ENCODE peak calls at places on chromosomes 16 and 17, in eight cellular contexts. M, H, Q, F, V, Z, S and I are unnamed samples.

GRCh38 chr17:35376245-35376644 is 2.8 kb upstream of the SLFN11 start:
- DNase-seq in M (no peak), H (no peak), Q (no peak), F (no peak), V (no peak), Z (no peak), S (no peak), I (no peak)

GRCh38 chr16:47408491-47408890 is 52.4 kb downstream of the ITFG1 start:
- DNase-seq in M (no peak), H (no peak), Q (no peak), F (no peak), V (no peak), Z (no peak), S (no peak), I (no peak)

GRCh38 chr17:45432405-45433113 is at the start of gene ARHGAP27:
- DNase-seq in M (peak; percentile 77), H (peak; percentile 7), Q (no peak), F (no peak), V (peak; percentile 82), Z (peak; percentile 67), S (no peak), I (peak; percentile 69)

GRCh38 chr16:65950211-65950610 is 416.3 kb upstream of the CDH5 start:
- DNase-seq in M (no peak), H (peak; percentile 3), Q (no peak), F (no peak), V (no peak), Z (no peak), S (no peak), I (no peak)

GRCh38 chr16:84220851-84221250 is 19.0 kb downstream of the KCNG4 start:
- DNase-seq in M (no peak), H (peak; percentile 67), Q (no peak), F (no peak), V (no peak), Z (no peak), S (no peak), I (no peak)

GRCh38 chr16:68412061-68412460 is 36.2 kb downstream of the SMPD3 start:
- DNase-seq in M (no peak), H (no peak), Q (no peak), F (no peak), V (no peak), Z (no peak), S (no peak), I (no peak)

GRCh38 chr16:88854306-88855111 is 2.2 kb downstream of the GALNS start:
- DNase-seq in M (peak; percentile 69), H (no peak), Q (no peak), F (no peak), V (peak; percentile 27), Z (no peak), S (no peak), I (peak; percentile 83)

GRCh38 chr17:41736983-41737679 is 2.7 kb upstream of the HAP1 start:
- DNase-seq in M (no peak), H (no peak), Q (no peak), F (no peak), V (no peak), Z (no peak), S (no peak), I (no peak)

GRCh38 chr16:2898831-2899563 is 12.7 kb upstream of the FLYWCH1 start:
- DNase-seq in M (no peak), H (no peak), Q (no peak), F (no peak), V (no peak), Z (no peak), S (no peak), I (no peak)

GRCh38 chr16:21226749-21227148 is 6.8 kb upstream of the ANKS4B start:
- DNase-seq in M (no peak), H (no peak), Q (no peak), F (no peak), V (no peak), Z (no peak), S (no peak), I (no peak)

GRCh38 chr16:68972720-68973119 is 129.4 kb downstream of the TANGO6 start:
- DNase-seq in M (no peak), H (peak; percentile 78), Q (no peak), F (peak; percentile 45), V (peak; percentile 17), Z (peak; percentile 58), S (no peak), I (no peak)

GRCh38 chr17:53527473-53527872 is 295.3 kb upstream of the KIF2B start:
- DNase-seq in M (no peak), H (no peak), Q (no peak), F (no peak), V (no peak), Z (no peak), S (no peak), I (no peak)

GRCh38 chr17:13014801-13015200 is 3.0 kb downstream of the ELAC2 start:
- DNase-seq in M (peak; percentile 34), H (no peak), Q (no peak), F (no peak), V (no peak), Z (no peak), S (no peak), I (no peak)

GRCh38 chr16:1012722-1013592 is 31.4 kb downstream of the SOX8 start:
- DNase-seq in M (no peak), H (no peak), Q (no peak), F (no peak), V (no peak), Z (no peak), S (no peak), I (no peak)

GRCh38 chr16:47132310-47132709 is 11.4 kb downstream of the NETO2 start:
- DNase-seq in M (no peak), H (peak; percentile 13), Q (no peak), F (no peak), V (no peak), Z (no peak), S (no peak), I (no peak)

GRCh38 chr17:51428668-51429486 is 168.5 kb downstream of the UTP18 start:
- DNase-seq in M (no peak), H (no peak), Q (no peak), F (no peak), V (no peak), Z (no peak), S (no peak), I (no peak)

GRCh38 chr17:72832306-72832705 is 260.2 kb downstream of the SLC39A11 start:
- DNase-seq in M (no peak), H (no peak), Q (no peak), F (no peak), V (no peak), Z (no peak), S (no peak), I (no peak)
- TF ChIP-seq CTCF in M (no peak), H (no peak), Q (no peak), F (no peak), V (no peak), Z (no peak), S (no peak), I (no peak)

DNA sequence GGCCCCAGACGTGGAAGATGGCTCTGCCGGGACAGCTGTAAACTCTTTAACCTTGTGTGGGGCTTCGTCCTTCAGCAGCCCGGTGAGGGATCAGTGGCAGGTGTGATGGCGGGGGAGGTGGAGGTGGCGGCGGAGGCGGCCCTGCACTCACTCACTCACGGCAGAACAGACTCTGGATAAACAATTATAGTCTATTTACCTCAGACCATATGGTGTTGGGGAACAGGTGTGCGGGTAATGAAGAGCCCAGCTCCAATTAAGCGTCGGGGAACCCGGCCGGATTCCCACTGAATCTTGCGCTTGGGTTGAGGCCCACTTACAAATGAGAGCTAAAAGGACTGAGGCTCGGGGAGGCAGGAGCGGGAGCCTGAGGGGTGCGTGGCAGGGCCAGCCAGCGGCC is 104.3 kb upstream of the SDK2 start:
- DNase-seq in M (no peak), H (no peak), Q (no peak), F (no peak), V (no peak), Z (no peak), S (no peak), I (no peak)
- TF ChIP-seq CTCF in M (no peak), H (no peak), Q (no peak), F (no peak), V (no peak), Z (no peak), S (no peak), I (no peak)

GRCh38 chr17:73092518-73093135 is at the start of gene SLC39A11:
- DNase-seq in M (peak; percentile 95), H (peak; percentile 94), Q (peak; percentile 84), F (peak; percentile 96), V (peak; percentile 94), Z (peak; percentile 93), S (peak; percentile 97), I (peak; percentile 91)

GRCh38 chr17:73091410-73091769 is 1.1 kb downstream of the SLC39A11 start:
- DNase-seq in M (no peak), H (no peak), Q (no peak), F (no peak), V (no peak), Z (no peak), S (no peak), I (no peak)

GRCh38 chr17:73091770-73092517 is 544 bp downstream of the SLC39A11 start:
- DNase-seq in M (peak; percentile 65), H (peak; percentile 35), Q (no peak), F (peak; percentile 74), V (peak; percentile 35), Z (peak; percentile 54), S (no peak), I (no peak)

GRCh38 chr17:73090396-73091202 is 1.9 kb downstream of the SLC39A11 start:
- DNase-seq in M (no peak), H (no peak), Q (no peak), F (no peak), V (no peak), Z (no peak), S (no peak), I (no peak)

DNA sequence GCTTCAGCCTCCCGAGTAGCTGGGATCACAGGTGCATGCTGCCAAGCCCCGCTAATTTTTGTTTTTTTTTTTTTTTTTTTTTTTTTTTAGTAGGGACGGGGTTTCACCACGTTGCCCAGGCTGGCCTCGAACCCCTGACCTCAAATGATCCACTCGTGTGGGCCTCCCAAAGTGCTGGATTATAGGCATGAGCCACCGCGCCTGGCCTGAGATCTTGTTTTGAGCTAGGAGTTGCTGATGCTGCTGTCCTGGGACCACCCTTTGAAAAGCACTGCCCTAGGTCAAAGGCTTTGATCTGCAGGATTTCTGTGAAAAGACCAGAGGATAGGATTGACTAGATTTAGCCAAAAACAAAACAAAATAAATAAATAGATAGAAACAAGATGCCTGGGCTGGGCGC is 798 bp upstream of the SLC39A11 start:
- DNase-seq in M (no peak), H (no peak), Q (no peak), F (no peak), V (no peak), Z (no peak), S (no peak), I (no peak)
- TF ChIP-seq CTCF in M (no peak), H (no peak), Q (no peak), F (no peak), V (no peak), Z (no peak), S (no peak), I (no peak)

DNA sequence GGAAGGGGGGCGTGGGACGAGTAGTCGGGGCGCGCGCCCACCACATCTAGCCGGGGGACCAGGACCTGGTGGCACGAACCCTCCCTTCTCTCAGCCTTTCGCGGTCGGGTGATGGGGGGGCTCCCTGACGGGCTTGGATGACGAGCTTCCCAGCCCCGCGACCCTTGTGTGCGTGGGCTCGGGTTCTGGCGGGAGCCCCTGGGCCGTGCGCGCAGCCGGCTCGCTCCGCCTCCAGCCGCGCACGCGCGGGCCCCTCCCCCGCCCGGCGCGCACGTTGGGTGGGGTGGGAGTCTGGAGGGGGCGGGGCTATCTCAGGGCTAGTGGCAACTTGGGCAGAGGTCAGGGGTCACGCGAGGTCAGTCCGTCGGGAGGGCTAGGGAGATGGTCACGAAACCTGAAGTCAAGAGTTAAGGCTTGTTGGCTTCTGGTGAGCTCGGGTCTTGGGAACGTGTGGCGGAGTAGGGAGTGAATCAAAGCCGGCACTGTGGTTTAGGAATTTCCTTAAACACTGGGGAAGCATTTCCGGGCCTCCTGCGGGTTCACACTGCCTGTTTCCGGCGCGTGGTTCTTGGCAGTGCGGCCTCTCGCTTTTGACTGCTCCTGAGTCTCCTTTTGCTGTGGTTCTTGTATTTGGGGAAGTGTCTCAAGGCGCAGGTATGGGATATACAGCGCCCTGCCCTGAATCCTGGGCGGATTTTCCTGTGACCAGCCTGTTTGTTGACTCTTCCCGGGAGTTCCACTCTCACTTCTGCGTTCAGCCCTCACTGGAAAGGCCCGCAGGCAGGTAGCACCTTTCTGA is at the start of gene SRCAP:
- DNase-seq in M (peak; percentile 94), H (peak; percentile 72), Q (peak; percentile 42), F (peak; percentile 86), V (peak; percentile 91), Z (peak; percentile 82), S (peak; percentile 86), I (peak; percentile 84)
- TF ChIP-seq CTCF in M (no peak), H (no peak), Q (no peak), F (no peak), V (no peak), Z (no peak), S (no peak), I (no peak)